ENCODE peak calls at places on chromosomes 12 and 14, in five cellular contexts. I is cardiac fibroblast, Q is uterus, T is kidney epithelial cell, C is aorta. Y is an unnamed sample.

GRCh38 chr14:75757644-75758402 is 96.8 kb downstream of the TTLL5 start:
- DNase-seq in T (no peak), I (no peak), Q (no peak), C (no peak), Y (no peak)

GRCh38 chr12:69389836-69390235 is 30.3 kb downstream of the YEATS4 start:
- DNase-seq in C (no peak), Q (no peak), T (no peak), I (peak), Y (no peak)

GRCh38 chr14:72516936-72517408 is 376.9 kb downstream of the DPF3 start:
- DNase-seq in C (peak), Q (peak), I (peak), T (peak), Y (no peak)

GRCh38 chr14:29906256-29906885 is 21.3 kb downstream of the PRKD1 start:
- DNase-seq in T (peak), I (peak), C (no peak), Q (no peak), Y (no peak)

GRCh38 chr14:71193663-71194062 is 286.4 kb downstream of the PCNX1 start:
- DNase-seq in I (no peak), T (no peak), C (no peak), Q (no peak), Y (no peak)

GRCh38 chr14:80544366-80544765 is 333.1 kb upstream of the DIO2 start:
- DNase-seq in Q (no peak), T (no peak), I (no peak), C (no peak), Y (no peak)

GRCh38 chr14:96192975-96193805 is 11.4 kb upstream of the BDKRB2 start:
- DNase-seq in Q (no peak), I (no peak), T (no peak), C (no peak), Y (no peak)

GRCh38 chr14:93096923-93097322 is 18.8 kb downstream of the ITPK1 start:
- DNase-seq in Q (no peak), I (no peak), T (no peak), C (no peak), Y (no peak)

GRCh38 chr12:6235499-6235898 is 35.3 kb downstream of the CD9 start:
- DNase-seq in C (peak), I (no peak), T (no peak), Q (no peak), Y (no peak)

GRCh38 chr12:119644930-119645329 is 23.0 kb upstream of the PRKAB1 start:
- DNase-seq in C (no peak), I (no peak), Q (no peak), T (no peak), Y (no peak)

GRCh38 chr12:6435941-6436715 is 8.6 kb upstream of the CD27 start:
- DNase-seq in I (no peak), T (no peak), C (no peak), Q (no peak), Y (no peak)

GRCh38 chr12:475286-475685 is 15.5 kb downstream of the B4GALNT3 start:
- DNase-seq in Q (no peak), C (no peak), T (no peak), I (no peak), Y (peak)

GRCh38 chr14:93970589-93970966 is 5.8 kb downstream of the ASB2 start:
- DNase-seq in Q (no peak), I (peak), C (no peak), T (no peak), Y (no peak)

GRCh38 chr12:88781909-88782308 is 201.6 kb upstream of the KITLG start:
- DNase-seq in I (peak), T (no peak), C (no peak), Q (no peak), Y (no peak)

GRCh38 chr14:31894351-31894750 is 182.8 kb upstream of the ARHGAP5 start:
- DNase-seq in Q (no peak), I (no peak), T (no peak), C (no peak), Y (no peak)

GRCh38 chr12:14239350-14239934 is 126.0 kb upstream of the ATF7IP start:
- DNase-seq in I (peak), Q (peak), T (no peak), C (no peak), Y (no peak)

GRCh38 chr14:104584557-104584956 is 5.0 kb downstream of the C14orf180 start:
- DNase-seq in I (no peak), C (no peak), Q (no peak), T (no peak), Y (no peak)

GRCh38 chr14:104706733-104707628 is 17.0 kb upstream of the ADSS1 start:
- DNase-seq in Q (no peak), T (no peak), I (no peak), C (no peak), Y (no peak)

GRCh38 chr12:104356231-104357115 is 52.9 kb downstream of the EID3 start:
- DNase-seq in I (no peak), Q (no peak), C (no peak), T (no peak), Y (no peak)

GRCh38 chr14:51209457-51209856 is 30.6 kb upstream of the TMX1 start:
- DNase-seq in I (no peak), T (no peak), Q (no peak), C (no peak), Y (no peak)

GRCh38 chr14:106396999-106397398 is 870.6 kb downstream of the TMEM121 start:
- DNase-seq in C (no peak), Q (no peak), I (no peak), T (no peak), Y (no peak)

GRCh38 chr14:60051690-60052324 is 39.9 kb upstream of the PCNX4 start:
- DNase-seq in C (no peak), I (peak), Q (no peak), T (no peak), Y (no peak)

GRCh38 chr12:58262796-58263195 is 321.4 kb downstream of the ATP23 start:
- DNase-seq in T (no peak), Q (no peak), I (no peak), C (no peak), Y (no peak)

GRCh38 chr14:74257078-74257987 is 18.1 kb downstream of the VSX2 start:
- DNase-seq in I (peak), Q (no peak), C (peak), T (no peak), Y (no peak)

GRCh38 chr12:103765322-103765721 is 75.7 kb downstream of the NT5DC3 start:
- DNase-seq in T (no peak), I (no peak), Q (no peak), C (no peak), Y (no peak)

GRCh38 chr14:100504372-100505078 is 82.7 kb downstream of the BEGAIN start:
- DNase-seq in Q (no peak), T (no peak), C (no peak), I (peak), Y (no peak)

GRCh38 chr14:96149131-96149530 is 55.5 kb upstream of the BDKRB2 start:
- DNase-seq in C (no peak), T (no peak), I (no peak), Q (no peak), Y (no peak)

GRCh38 chr12:15932975-15933374 is 21.8 kb downstream of the DERA start:
- DNase-seq in T (no peak), C (no peak), Q (no peak), I (no peak), Y (no peak)

GRCh38 chr14:104784846-104785707 is 10.5 kb downstream of the AKT1 start:
- DNase-seq in I (no peak), C (no peak), T (no peak), Q (no peak), Y (no peak)

GRCh38 chr12:2679068-2679815 is 115.5 kb upstream of the FKBP4 start:
- DNase-seq in T (no peak), Q (no peak), I (no peak), C (peak), Y (peak)

GRCh38 chr12:130952545-130952954 is 1.2 kb upstream of the ADGRD1 start:
- DNase-seq in T (no peak), C (no peak), I (no peak), Q (peak), Y (no peak)

GRCh38 chr12:4421590-4422031 is 24.0 kb downstream of the FGF6 start:
- DNase-seq in C (no peak), Q (no peak), I (peak), T (no peak), Y (no peak)

GRCh38 chr14:65243766-65244442 is 141.6 kb upstream of the MAX start:
- DNase-seq in Q (no peak), I (peak), T (no peak), C (no peak), Y (no peak)

GRCh38 chr14:67493092-67493717 is 4.7 kb upstream of the TMEM229B start:
- DNase-seq in T (no peak), Q (no peak), I (no peak), C (no peak), Y (no peak)

GRCh38 chr12:113057565-113058485 is 1.3 kb downstream of the DTX1 start:
- DNase-seq in T (no peak), Q (no peak), I (no peak), C (no peak), Y (no peak)

GRCh38 chr14:55097894-55098560 is 31.0 kb upstream of the LGALS3 start:
- DNase-seq in I (no peak), T (no peak), Q (no peak), C (no peak), Y (no peak)

GRCh38 chr14:58747181-58747580 is 109.4 kb downstream of the DACT1 start:
- DNase-seq in C (no peak), Q (peak), I (peak), T (peak), Y (peak)

GRCh38 chr14:58746701-58747100 is 108.9 kb downstream of the DACT1 start:
- DNase-seq in I (peak), C (no peak), T (no peak), Q (no peak), Y (no peak)

GRCh38 chr14:58744951-58745350 is 107.2 kb downstream of the DACT1 start:
- DNase-seq in I (no peak), Q (no peak), T (no peak), C (no peak), Y (no peak)

GRCh38 chr14:58749066-58749669 is 111.4 kb downstream of the DACT1 start:
- DNase-seq in Q (no peak), C (no peak), I (peak), T (peak), Y (no peak)

GRCh38 chr14:58746261-58746660 is 108.5 kb downstream of the DACT1 start:
- DNase-seq in C (no peak), Q (no peak), I (peak), T (peak), Y (no peak)
- H3K4me3 ChIP-seq in C (no peak), Q (no peak), I (no peak), T (no peak), Y (no peak)

GRCh38 chr14:23910876-23911210 is 42.7 kb upstream of the DHRS4 start:
- DNase-seq in T (no peak), C (no peak), I (no peak), Q (no peak), Y (no peak)

GRCh38 chr14:23916038-23916437 is 37.5 kb upstream of the DHRS4 start:
- DNase-seq in C (no peak), T (no peak), Q (no peak), I (no peak), Y (no peak)

GRCh38 chr14:23916446-23916845 is 37.1 kb upstream of the DHRS4 start:
- DNase-seq in T (no peak), Q (no peak), C (no peak), I (no peak), Y (no peak)

GRCh38 chr14:23910081-23910875 is 43.3 kb upstream of the DHRS4 start:
- DNase-seq in C (no peak), T (no peak), I (peak), Q (no peak), Y (no peak)

DNA sequence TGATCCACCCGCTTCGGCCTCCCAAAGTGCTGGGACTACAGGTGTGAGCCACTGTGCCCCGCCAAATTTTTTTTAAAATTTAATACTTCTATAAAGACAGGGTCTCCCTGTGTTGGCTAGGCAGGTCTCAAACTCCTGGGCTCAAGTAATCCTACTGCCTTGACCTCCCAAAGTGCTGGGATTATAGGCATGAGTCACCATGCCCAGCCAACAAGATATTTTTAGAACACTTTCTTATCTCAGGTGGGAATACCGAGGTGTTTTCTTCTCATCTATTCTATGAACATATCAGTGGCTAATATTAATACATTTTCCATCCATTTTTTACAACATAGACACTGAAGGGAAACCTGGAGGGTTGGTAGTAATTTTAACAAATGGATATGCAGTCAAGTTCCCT is 38.0 kb upstream of the DHRS4 start:
- DNase-seq in I (no peak), Q (no peak), C (no peak), T (no peak), Y (no peak)
- H3K4me3 ChIP-seq in I (no peak), Q (no peak), C (no peak), T (no peak), Y (no peak)

DNA sequence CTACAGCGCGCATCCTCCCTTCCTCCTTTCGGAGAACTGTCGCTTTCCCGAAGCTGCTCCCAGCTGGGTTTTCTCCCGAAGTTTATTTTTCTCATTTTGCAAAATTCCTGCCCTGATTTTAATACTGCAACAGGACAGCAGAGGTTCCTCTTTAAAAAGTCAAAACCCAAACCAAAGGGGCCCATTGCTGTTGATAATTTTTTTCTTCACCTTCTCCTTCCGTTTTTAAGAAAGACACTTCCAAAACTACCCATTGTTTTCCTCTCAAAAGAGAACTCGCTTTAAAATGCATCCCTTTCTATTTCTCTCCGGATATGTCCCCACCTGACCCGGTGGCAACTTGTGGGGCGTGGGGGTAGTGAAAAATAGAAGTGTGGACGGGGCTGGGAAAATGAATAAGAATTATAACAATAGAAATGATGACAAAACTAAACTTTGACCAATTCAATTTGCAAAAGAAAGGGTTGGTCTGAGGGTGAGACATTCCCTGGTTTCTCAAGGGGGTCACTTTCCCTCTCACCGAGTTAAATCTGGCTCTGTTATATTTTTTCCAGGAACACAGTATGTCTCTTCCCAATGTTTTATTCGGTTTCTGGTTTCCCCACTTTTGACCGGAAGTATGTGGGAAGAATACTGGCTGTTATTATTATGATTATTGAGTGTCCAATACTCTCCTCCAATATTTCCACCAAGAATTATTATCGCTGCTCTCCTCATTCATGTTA is 4.0 kb upstream of the TBX5 start:
- DNase-seq in C (no peak), T (no peak), I (peak), Q (no peak), Y (no peak)
- H3K4me3 ChIP-seq in C (no peak), T (no peak), I (peak), Q (no peak), Y (peak)

DNA sequence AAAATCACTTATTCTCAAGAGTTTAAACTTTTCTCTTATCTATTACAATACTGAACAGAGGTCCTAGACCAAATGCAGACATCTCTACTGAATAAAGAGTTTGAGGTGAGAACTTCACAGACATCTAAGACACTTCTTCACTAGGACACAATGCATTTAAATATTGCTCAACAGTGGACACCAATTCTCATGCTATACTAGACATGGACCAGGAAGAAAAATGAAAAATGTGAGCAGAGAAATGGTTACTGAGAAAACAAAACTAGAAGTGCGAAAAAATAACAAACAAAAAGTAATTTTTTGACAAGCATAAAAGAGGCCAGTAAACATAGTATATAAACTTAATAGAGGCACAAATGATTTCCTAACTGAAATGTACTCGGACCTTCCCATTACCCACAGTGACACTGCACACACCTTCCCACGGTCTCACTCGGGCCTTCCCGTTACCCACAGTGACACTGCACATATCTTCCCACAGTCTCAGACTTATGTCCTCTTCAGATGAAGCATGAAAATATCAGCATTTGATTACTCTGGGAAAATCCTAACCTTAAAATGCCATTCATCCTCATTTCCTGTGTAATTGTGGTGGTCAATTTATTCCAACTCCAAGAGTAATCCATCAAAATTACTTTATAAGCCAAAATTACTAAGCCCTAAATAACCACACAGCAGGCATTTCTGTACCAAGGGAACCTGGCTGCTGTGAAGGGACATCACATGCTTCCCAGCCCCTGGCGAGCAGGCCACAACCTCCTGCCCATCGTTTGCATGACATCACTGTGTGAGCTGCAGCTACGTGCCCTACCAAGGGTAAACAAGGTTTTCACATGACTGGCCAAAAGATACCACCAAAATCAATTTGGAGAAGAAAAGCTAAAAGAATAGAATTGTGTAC is 6.4 kb downstream of the SLC15A4 start:
- DNase-seq in T (peak), Q (peak), I (peak), C (peak), Y (no peak)
- H3K4me3 ChIP-seq in T (no peak), Q (no peak), I (no peak), C (no peak), Y (peak)

GRCh38 chr12:26726956-26727355 is 106.0 kb downstream of the ITPR2 start:
- DNase-seq in T (no peak), I (peak), C (no peak), Q (no peak), Y (no peak)

GRCh38 chr12:26727482-26728204 is 105.4 kb downstream of the ITPR2 start:
- DNase-seq in I (no peak), Q (no peak), C (no peak), T (no peak), Y (no peak)

GRCh38 chr12:26725517-26725916 is 107.5 kb downstream of the ITPR2 start:
- DNase-seq in T (no peak), I (no peak), Q (no peak), C (no peak), Y (no peak)

GRCh38 chr12:26730546-26731085 is 102.4 kb downstream of the ITPR2 start:
- DNase-seq in T (no peak), Q (no peak), I (no peak), C (no peak), Y (no peak)

GRCh38 chr12:26728205-26729050 is 104.6 kb downstream of the ITPR2 start:
- DNase-seq in Q (no peak), C (no peak), T (no peak), I (no peak), Y (no peak)
- H3K4me3 ChIP-seq in Q (no peak), C (no peak), T (no peak), I (no peak), Y (no peak)

GRCh38 chr12:47903151-47903611 is 1.6 kb downstream of the VDR start:
- DNase-seq in C (peak), Q (no peak), I (peak), T (peak), Y (no peak)
- H3K4me3 ChIP-seq in C (no peak), Q (no peak), I (peak), T (no peak), Y (peak)

GRCh38 chr12:132282950-132283771 is 46.2 kb downstream of the GALNT9 start:
- DNase-seq in Q (no peak), T (no peak), I (no peak), C (peak), Y (no peak)
- H3K4me3 ChIP-seq in Q (no peak), T (no peak), I (no peak), C (no peak), Y (no peak)

GRCh38 chr14:24137529-24138395 is 1.8 kb downstream of the PSME1 start:
- DNase-seq in Q (no peak), T (no peak), C (peak), I (no peak), Y (no peak)

GRCh38 chr14:24141030-24141880 is at the start of gene EMC9:
- DNase-seq in C (peak), Q (peak), T (peak), I (peak), Y (peak)

GRCh38 chr14:24138396-24139271 is 2.6 kb downstream of the PSME1 start:
- DNase-seq in Q (no peak), I (no peak), T (no peak), C (peak), Y (no peak)

GRCh38 chr14:24136684-24137528 is 912 bp downstream of the PSME1 start:
- DNase-seq in C (peak), T (no peak), I (no peak), Q (no peak), Y (no peak)

GRCh38 chr14:24139272-24139934 is 2.0 kb downstream of the EMC9 start:
- DNase-seq in I (no peak), C (peak), T (no peak), Q (no peak), Y (no peak)
- H3K4me3 ChIP-seq in I (peak), C (no peak), T (no peak), Q (no peak), Y (no peak)

Y was measured in coronary artery.